ENCODE peak calls at places on chromosome 1, in nine cellular contexts. S, H, R, N, D, W, J, F and Q are unnamed samples.

GRCh38 chr1:54398963-54399528 is 7.1 kb downstream of the SSBP3 start:
- DNase-seq in S (no peak), H (no peak), R (no peak), N (no peak), D (no peak), W (no peak), J (no peak), F (no peak), Q (no peak)

GRCh38 chr1:161200421-161200991 is 1.7 kb upstream of the ADAMTS4 start:
- DNase-seq in S (no peak), H (no peak), R (no peak), N (no peak), D (no peak), W (no peak), J (no peak), F (no peak), Q (no peak)

GRCh38 chr1:248114890-248115289 is 19.9 kb downstream of the OR2L13 start:
- DNase-seq in S (no peak), H (no peak), R (no peak), N (no peak), D (no peak), W (no peak), J (no peak), F (no peak), Q (no peak)

GRCh38 chr1:226678701-226679100 is 60.4 kb downstream of the ITPKB start:
- DNase-seq in S (no peak), H (no peak), R (no peak), N (no peak), D (no peak), W (no peak), J (no peak), F (no peak), Q (no peak)

GRCh38 chr1:160400284-160400645 is at the start of gene VANGL2:
- DNase-seq in S (no peak), H (peak; percentile 11), R (peak; percentile 78), N (peak; percentile 47), D (peak; percentile 29), W (peak; percentile 96), J (peak; percentile 78), F (no peak), Q (peak; percentile 49)

GRCh38 chr1:54407957-54408700 is 1.9 kb upstream of the SSBP3 start:
- DNase-seq in S (no peak), H (peak; percentile 80), R (no peak), N (no peak), D (peak; percentile 83), W (no peak), J (no peak), F (no peak), Q (peak; percentile 80)

GRCh38 chr1:39657402-39657801 is 14.5 kb downstream of the NT5C1A start:
- DNase-seq in S (no peak), H (no peak), R (no peak), N (no peak), D (peak; percentile 43), W (no peak), J (peak; percentile 28), F (no peak), Q (peak; percentile 73)

GRCh38 chr1:180157576-180158057 is 2.9 kb downstream of the QSOX1 start:
- DNase-seq in S (no peak), H (no peak), R (peak; percentile 68), N (no peak), D (no peak), W (no peak), J (no peak), F (no peak), Q (no peak)

GRCh38 chr1:214326406-214326805 is 45.4 kb downstream of the SMYD2 start:
- DNase-seq in S (no peak), H (no peak), R (peak; percentile 33), N (no peak), D (no peak), W (no peak), J (no peak), F (no peak), Q (no peak)

GRCh38 chr1:41751804-41752513 is 166.8 kb downstream of the HIVEP3 start:
- DNase-seq in S (no peak), H (peak; percentile 53), R (no peak), N (no peak), D (peak; percentile 86), W (no peak), J (no peak), F (no peak), Q (peak; percentile 93)

GRCh38 chr1:55204997-55205396 is 10.2 kb downstream of the USP24 start:
- DNase-seq in S (no peak), H (peak; percentile 60), R (no peak), N (no peak), D (no peak), W (no peak), J (no peak), F (no peak), Q (no peak)

GRCh38 chr1:198075296-198075695 is 81.5 kb upstream of the NEK7 start:
- DNase-seq in S (no peak), H (no peak), R (no peak), N (no peak), D (no peak), W (no peak), J (no peak), F (no peak), Q (no peak)

GRCh38 chr1:198068280-198068679 is 88.5 kb upstream of the NEK7 start:
- DNase-seq in S (no peak), H (no peak), R (no peak), N (no peak), D (no peak), W (no peak), J (no peak), F (no peak), Q (peak; percentile 37)

DNA sequence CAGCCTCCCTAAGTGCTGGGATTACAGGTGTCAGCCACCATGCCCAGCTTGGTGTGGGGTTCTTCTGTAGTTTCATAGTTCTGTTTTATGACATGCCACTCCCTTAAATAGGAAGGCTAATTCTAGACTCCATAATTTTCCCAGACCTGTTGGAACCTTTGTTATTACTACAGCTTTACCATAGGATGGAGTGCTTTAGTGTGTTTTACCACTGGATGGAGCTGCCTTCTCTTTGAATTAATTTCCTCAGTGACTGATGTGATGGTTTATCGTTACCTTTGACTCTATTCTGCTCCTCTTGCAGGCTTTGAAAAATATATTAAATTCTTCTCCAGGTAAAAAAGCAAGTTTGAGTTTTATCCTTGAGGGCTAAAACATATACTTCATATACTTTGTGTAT is 84.6 kb upstream of the NEK7 start:
- DNase-seq in S (no peak), H (peak; percentile 9), R (no peak), N (no peak), D (peak; percentile 7), W (no peak), J (no peak), F (no peak), Q (peak; percentile 55)
- TF ChIP-seq CTCF in S (no peak), H (peak; percentile 41), R (no peak), N (no peak), D (peak; percentile 21), W (peak; percentile 17), J (peak; percentile 33), F (no peak), Q (peak; percentile 57)

GRCh38 chr1:243251544-243251943 is 3.5 kb downstream of the CEP170 start:
- DNase-seq in S (no peak), H (no peak), R (no peak), N (no peak), D (no peak), W (no peak), J (no peak), F (no peak), Q (no peak)
- H3K4me3 ChIP-seq in S (no peak overlapping the region), H (peak overlapping the region; percentile 85), R (no peak overlapping the region), N (no peak overlapping the region), D (peak overlapping the region; percentile 90), W (no peak overlapping the region), J (no peak overlapping the region), F (no peak overlapping the region), Q (peak overlapping the region; percentile 89)

DNA sequence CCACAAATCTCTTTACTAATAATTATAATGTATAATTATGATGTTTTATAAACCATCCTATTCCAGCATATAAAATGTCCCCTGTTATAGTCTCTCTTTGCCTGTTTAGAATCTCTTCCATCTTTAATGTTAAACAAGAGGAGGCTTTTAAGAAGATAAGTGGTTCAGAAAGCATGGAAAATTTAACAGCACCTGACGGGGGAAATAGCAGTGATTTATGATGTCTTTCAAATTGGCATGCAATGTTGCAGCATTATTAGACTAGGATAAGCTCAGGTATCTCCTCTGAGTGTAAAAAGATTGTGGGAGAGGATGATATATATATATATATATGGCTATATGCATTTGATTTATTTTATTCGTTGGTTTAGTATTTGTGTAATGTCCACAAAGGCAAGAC is 24.4 kb downstream of the GIPC2 start:
- DNase-seq in S (no peak), H (no peak), R (no peak), N (no peak), D (no peak), W (no peak), J (no peak), F (no peak), Q (no peak)
- TF ChIP-seq CTCF in S (no peak), H (no peak), R (no peak), N (no peak), D (no peak), W (no peak), J (no peak), F (no peak), Q (no peak)

GRCh38 chr1:207956976-207957375 is 46.1 kb upstream of the CD34 start:
- DNase-seq in S (no peak), H (no peak), R (no peak), N (no peak), D (no peak), W (no peak), J (no peak), F (no peak), Q (no peak)

GRCh38 chr1:207959995-207960745 is 49.2 kb upstream of the CD34 start:
- DNase-seq in S (no peak), H (no peak), R (no peak), N (no peak), D (no peak), W (no peak), J (no peak), F (no peak), Q (peak; percentile 43)

GRCh38 chr1:207962716-207963428 is 51.9 kb upstream of the CD34 start:
- DNase-seq in S (peak; percentile 87), H (peak; percentile 33), R (peak; percentile 76), N (peak; percentile 38), D (no peak), W (no peak), J (peak; percentile 4), F (no peak), Q (peak; percentile 45)

GRCh38 chr1:207958376-207959139 is 47.6 kb upstream of the CD34 start:
- DNase-seq in S (no peak), H (no peak), R (no peak), N (no peak), D (no peak), W (peak; percentile 55), J (no peak), F (no peak), Q (no peak)

DNA sequence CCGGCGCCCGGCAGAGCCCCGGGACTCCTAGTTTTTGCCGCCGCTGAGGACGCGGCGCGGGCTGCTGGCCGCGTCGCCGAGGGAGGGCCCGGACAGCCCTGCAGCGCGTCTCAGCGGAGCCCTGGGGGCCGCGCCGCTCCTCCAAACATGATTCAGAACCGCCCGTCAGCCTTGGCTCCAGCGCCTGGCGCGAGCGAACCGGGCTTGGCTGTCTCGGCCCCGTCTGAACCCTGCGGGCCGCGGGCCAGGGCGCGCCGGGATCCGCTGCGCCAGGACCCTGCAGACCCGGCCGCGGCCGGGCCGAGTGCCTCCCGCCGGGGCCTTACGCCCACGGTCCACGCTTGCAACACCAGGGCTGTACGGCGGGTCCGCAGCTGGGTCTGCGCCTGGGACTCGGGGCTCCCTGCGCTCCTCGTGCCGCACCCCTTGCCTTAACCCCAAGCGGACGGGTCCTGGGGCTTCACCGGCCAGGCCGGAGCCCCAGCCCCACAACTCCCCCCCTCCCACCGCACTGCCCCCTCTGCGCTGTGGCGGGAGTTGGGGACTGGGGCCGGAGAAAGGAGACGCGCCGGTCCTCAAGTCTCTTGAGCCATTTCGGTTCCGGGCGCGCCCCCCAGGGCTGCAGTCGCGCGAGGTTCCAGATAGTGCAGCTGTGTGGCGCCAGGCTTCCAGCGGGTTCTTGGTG is 48.4 kb upstream of the CD34 start:
- DNase-seq in S (peak; percentile 91), H (peak; percentile 47), R (peak; percentile 68), N (peak; percentile 65), D (peak; percentile 14), W (peak; percentile 65), J (peak; percentile 5), F (peak; percentile 58), Q (peak; percentile 56)
- H3K4me3 ChIP-seq in S (peak overlapping the region; percentile 57), H (peak overlapping the region; percentile 46), R (peak overlapping the region; percentile 43), N (peak overlapping the region; percentile 52), D (peak overlapping the region; percentile 50), W (peak overlapping the region; percentile 47), J (peak overlapping the region; percentile 27), F (peak overlapping the region; percentile 80), Q (peak overlapping the region; percentile 52)